ENCODE peak calls at places on chromosomes 4 and X, in four cellular contexts. One of them, this sample, is unnamed.
A peak's percentile ranks its signal among the peaks of the same experiment; 100 is the strongest.

GRCh38 chr4:80094191-80094590 is 21.2 kb upstream of the ANTXR2 start:
- DNase-seq in EL: peak; percentile 65
- DNase-seq in foreskin fibroblast: peak; percentile 64
- DNase-seq in HT-29: no peak
- DNase-seq in this sample: no peak

GRCh38 chrX:47172971-47173792 is 20.4 kb upstream of the UBA1 start:
- DNase-seq in EL: no peak
- DNase-seq in HT-29: no peak
- DNase-seq in foreskin fibroblast: no peak
- DNase-seq in this sample: no peak

GRCh38 chr4:47061435-47061834 is 30.1 kb downstream of the GABRB1 start:
- DNase-seq in foreskin fibroblast: no peak
- DNase-seq in HT-29: no peak
- DNase-seq in EL: peak; percentile 47
- DNase-seq in this sample: no peak

GRCh38 chr4:144688035-144688569 is 42.1 kb downstream of the HHIP start:
- DNase-seq in HT-29: no peak
- DNase-seq in foreskin fibroblast: no peak
- DNase-seq in EL: no peak
- DNase-seq in this sample: no peak

GRCh38 chr4:111136438-111136837 is 513.6 kb upstream of the PITX2 start:
- DNase-seq in foreskin fibroblast: peak; percentile 29
- DNase-seq in HT-29: peak; percentile 26
- DNase-seq in EL: peak; percentile 34
- DNase-seq in this sample: peak; percentile 29

GRCh38 chr4:2272026-2272827 is 10.3 kb upstream of the MXD4 start:
- DNase-seq in EL: no peak
- DNase-seq in HT-29: no peak
- DNase-seq in foreskin fibroblast: no peak
- DNase-seq in this sample: no peak

GRCh38 chr4:73828945-73829344 is 7.5 kb upstream of the CXCL6 start:
- DNase-seq in EL: no peak
- DNase-seq in HT-29: no peak
- DNase-seq in foreskin fibroblast: peak; percentile 58
- DNase-seq in this sample: no peak

GRCh38 chrX:44483965-44484606 is 58.6 kb downstream of the FUNDC1 start:
- DNase-seq in HT-29: no peak
- DNase-seq in EL: no peak
- DNase-seq in foreskin fibroblast: no peak
- DNase-seq in this sample: no peak

GRCh38 chr4:93759506-93759905 is 69.0 kb upstream of the ATOH1 start:
- DNase-seq in foreskin fibroblast: no peak
- DNase-seq in EL: no peak
- DNase-seq in HT-29: peak; percentile 18
- DNase-seq in this sample: no peak

GRCh38 chr4:6242271-6243029 is 27.2 kb upstream of the WFS1 start:
- DNase-seq in foreskin fibroblast: no peak
- DNase-seq in HT-29: no peak
- DNase-seq in EL: no peak
- DNase-seq in this sample: no peak

GRCh38 chr4:3364634-3365314 is 72.0 kb downstream of the RGS12 start:
- DNase-seq in EL: no peak
- DNase-seq in foreskin fibroblast: no peak
- DNase-seq in HT-29: no peak
- DNase-seq in this sample: no peak

GRCh38 chrX:16882188-16882587 is 12.0 kb upstream of the RBBP7 start:
- DNase-seq in foreskin fibroblast: no peak
- DNase-seq in HT-29: peak; percentile 20
- DNase-seq in EL: peak; percentile 16
- DNase-seq in this sample: no peak

This sample was measured in fibroblast of the conjunctiva.